ENCODE peak calls at places on chromosomes 7 and 10, in four cellular contexts. M, U, N and F are unnamed samples.

GRCh38 chr10:111865550-111865949 is 318.0 kb downstream of the GPAM start:
- DNase-seq in M (no peak), U (no peak), N (no peak), F (no peak)

GRCh38 chr7:82430518-82431465 is 12.8 kb downstream of the CACNA2D1 start:
- DNase-seq in M (no peak), U (no peak), N (no peak), F (no peak)

GRCh38 chr10:21533577-21534475 is at the start of gene MLLT10:
- DNase-seq in M (peak; percentile 79), U (peak; percentile 88), N (peak; percentile 94), F (peak; percentile 95)

GRCh38 chr10:71981024-71981867 is 17.1 kb downstream of the CHST3 start:
- DNase-seq in M (peak; percentile 44), U (no peak), N (peak; percentile 90), F (no peak)

GRCh38 chr7:414681-415560 is 104.7 kb downstream of the PDGFA start:
- DNase-seq in M (no peak), U (no peak), N (no peak), F (peak; percentile 9)

GRCh38 chr7:40536406-40536805 is 401.6 kb downstream of the SUGCT start:
- DNase-seq in M (no peak), U (no peak), N (no peak), F (no peak)

GRCh38 chr10:1498746-1499343 is 238.5 kb downstream of the ADARB2 start:
- DNase-seq in M (no peak), U (no peak), N (no peak), F (no peak)

GRCh38 chr7:148058092-148058491 is 532.5 kb upstream of the C7orf33 start:
- DNase-seq in M (no peak), U (no peak), N (no peak), F (no peak)

GRCh38 chr7:26198781-26199169 is 1.8 kb downstream of the HNRNPA2B1 start:
- DNase-seq in M (no peak), U (no peak), N (no peak), F (no peak)

GRCh38 chr7:45670717-45671116 is 96.5 kb downstream of the ADCY1 start:
- DNase-seq in M (no peak), U (no peak), N (no peak), F (no peak)

GRCh38 chr7:2205036-2205780 is 27.5 kb downstream of the MAD1L1 start:
- DNase-seq in M (no peak), U (no peak), N (no peak), F (peak; percentile 5)

GRCh38 chr7:29976673-29977072 is 12.9 kb downstream of the SCRN1 start:
- DNase-seq in M (no peak), U (no peak), N (no peak), F (no peak)

GRCh38 chr7:22193361-22194016 is 163.5 kb downstream of the RAPGEF5 start:
- DNase-seq in M (no peak), U (no peak), N (no peak), F (peak; percentile 63)

GRCh38 chr7:99008181-99008631 is 129.9 kb downstream of the TRRAP start:
- DNase-seq in M (no peak), U (no peak), N (no peak), F (no peak)

GRCh38 chr10:18542832-18543231 is 108.6 kb downstream of the NSUN6 start:
- DNase-seq in M (no peak), U (no peak), N (peak; percentile 35), F (no peak)

GRCh38 chr7:82615527-82615926 is 171.9 kb upstream of the CACNA2D1 start:
- DNase-seq in M (no peak), U (no peak), N (no peak), F (no peak)

GRCh38 chr7:132211971-132212370 is 364.3 kb downstream of the PLXNA4 start:
- DNase-seq in M (no peak), U (no peak), N (no peak), F (no peak)

GRCh38 chr7:111561659-111561908 is 708 bp downstream of the IMMP2L start:
- DNase-seq in M (no peak), U (no peak), N (no peak), F (no peak)

GRCh38 chr10:89670926-89671325 is 25.9 kb upstream of the PANK1 start:
- DNase-seq in M (no peak), U (no peak), N (no peak), F (no peak)

GRCh38 chr10:26391701-26392695 is 46.1 kb upstream of the APBB1IP start:
- DNase-seq in M (no peak), U (no peak), N (no peak), F (peak; percentile 51)

GRCh38 chr10:82161264-82161663 is 286.3 kb downstream of the NRG3 start:
- DNase-seq in M (no peak), U (no peak), N (no peak), F (no peak)

GRCh38 chr10:28910960-28911359 is 233.6 kb downstream of the BAMBI start:
- DNase-seq in M (no peak), U (no peak), N (no peak), F (no peak)

GRCh38 chr7:88306590-88307048 is at the start of gene STEAP4:
- DNase-seq in M (no peak), U (no peak), N (no peak), F (peak; percentile 71)

GRCh38 chr10:58517071-58517470 is 4.4 kb downstream of the BICC1 start:
- DNase-seq in M (no peak), U (no peak), N (no peak), F (no peak)

GRCh38 chr10:17229016-17229716 is 1.1 kb downstream of the VIM start:
- DNase-seq in M (no peak), U (peak; percentile 69), N (no peak), F (peak; percentile 34)

GRCh38 chr7:137390076-137390475 is 46.5 kb upstream of the PTN start:
- DNase-seq in M (no peak), U (no peak), N (no peak), F (no peak)

GRCh38 chr7:73986158-73986631 is 41.8 kb upstream of the ELN start:
- DNase-seq in M (no peak), U (no peak), N (no peak), F (no peak)

GRCh38 chr7:120272261-120272895 is 597 bp upstream of the KCND2 start:
- DNase-seq in M (peak; percentile 27), U (peak; percentile 69), N (peak; percentile 22), F (peak; percentile 34)

GRCh38 chr7:33771422-33771821 is 133.9 kb upstream of the BMPER start:
- DNase-seq in M (no peak), U (no peak), N (no peak), F (no peak)

GRCh38 chr10:119177708-119178370 is 773 bp downstream of the PRDX3 start:
- DNase-seq in M (no peak), U (no peak), N (peak; percentile 77), F (no peak)

GRCh38 chr10:102776779-102777417 is 33.1 kb downstream of the WBP1L start:
- DNase-seq in M (no peak), U (peak; percentile 73), N (peak; percentile 85), F (peak; percentile 66)

GRCh38 chr10:32650246-32650655 is 204.3 kb downstream of the CCDC7 start:
- DNase-seq in M (peak; percentile 30), U (no peak), N (no peak), F (no peak)

GRCh38 chr10:110429301-110429700 is 68.4 kb upstream of the DUSP5 start:
- DNase-seq in M (no peak), U (no peak), N (no peak), F (peak; percentile 1)

GRCh38 chr10:110426294-110427153 is 71.2 kb upstream of the DUSP5 start:
- DNase-seq in M (no peak), U (no peak), N (no peak), F (no peak)

GRCh38 chr10:110423650-110424049 is 74.1 kb upstream of the DUSP5 start:
- DNase-seq in M (no peak), U (no peak), N (no peak), F (no peak)

GRCh38 chr10:110422548-110422947 is 75.2 kb upstream of the DUSP5 start:
- DNase-seq in M (no peak), U (no peak), N (no peak), F (no peak)

DNA sequence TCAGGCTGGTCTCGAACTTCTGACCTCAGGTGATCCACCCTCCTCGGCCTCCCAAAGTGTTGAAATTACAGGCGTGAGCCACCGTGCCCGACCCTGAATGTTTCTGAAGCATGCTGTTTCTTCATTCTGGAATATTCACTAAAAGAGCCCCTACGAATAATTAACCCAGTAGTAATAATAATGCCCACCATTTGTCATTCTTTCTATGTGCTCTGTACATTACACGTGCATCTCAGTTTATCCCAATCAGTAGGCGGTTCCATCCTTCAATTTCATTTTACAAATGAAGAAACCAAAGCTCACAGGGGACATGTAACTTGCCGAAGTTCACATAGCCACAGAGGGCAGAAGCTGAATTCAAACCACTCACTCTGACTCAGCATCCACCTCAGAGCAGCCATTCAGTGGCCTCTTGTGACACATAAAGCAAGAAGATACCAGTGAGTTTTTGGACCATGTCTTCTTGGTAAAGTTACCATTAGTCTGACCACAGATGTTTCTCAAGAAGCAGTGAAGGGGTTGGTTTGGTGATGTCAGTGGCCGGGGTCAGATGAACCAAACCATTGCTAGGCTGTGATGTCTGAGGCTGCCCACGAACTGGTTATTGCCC is 71.9 kb upstream of the DUSP5 start:
- DNase-seq in M (peak; percentile 89), U (no peak), N (peak; percentile 20), F (no peak)
- TF ChIP-seq SP1 in M (no peak), U (no peak), N (no peak), F (no peak)

GRCh38 chr10:14325325-14325955 is 5.3 kb downstream of the FRMD4A start:
- DNase-seq in M (no peak), U (peak; percentile 62), N (peak; percentile 24), F (peak; percentile 89)
- TF ChIP-seq CBFB in M (no peak), U (no peak), N (no peak), F (no peak)

DNA sequence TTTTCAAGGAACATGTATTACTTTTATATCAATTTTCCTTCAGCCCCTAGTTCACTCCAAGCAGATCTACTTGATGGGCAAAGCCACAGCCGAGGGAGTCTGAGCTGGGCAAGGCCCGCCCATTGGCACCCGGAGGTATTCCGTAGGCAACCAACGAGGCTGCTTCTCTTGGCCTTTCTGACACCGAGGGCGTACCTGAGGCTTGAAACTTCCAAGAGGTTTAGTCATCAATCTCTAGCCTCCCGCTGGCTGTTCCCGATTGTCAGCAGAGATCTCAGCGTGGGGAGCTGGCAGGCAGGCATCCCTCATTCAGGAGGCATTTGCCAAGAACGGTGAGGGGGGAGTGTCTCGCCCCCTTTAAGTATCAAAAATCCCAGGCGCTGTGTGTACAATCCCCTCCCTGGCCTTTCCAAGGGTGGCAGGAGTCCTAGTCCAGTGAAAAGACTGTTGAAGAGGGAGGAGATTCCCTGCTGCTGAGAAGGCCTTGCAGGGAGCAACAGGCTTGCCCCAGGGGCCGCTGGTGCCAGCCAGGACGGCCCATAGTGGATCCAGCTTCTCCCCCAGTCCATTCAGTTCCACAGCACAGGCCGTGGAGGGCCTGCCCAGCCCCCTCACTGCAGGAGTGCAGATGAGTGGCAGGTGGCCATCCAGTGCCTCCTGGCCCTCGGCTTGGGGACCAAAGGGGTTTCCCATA is 39.8 kb downstream of the OAT start:
- DNase-seq in M (no peak), U (no peak), N (no peak), F (no peak)
- TF ChIP-seq SP1 in M (no peak), U (no peak), N (no peak), F (no peak)

GRCh38 chr10:42933454-42934340 is 143.2 kb upstream of the RET start:
- DNase-seq in M (no peak), U (no peak), N (no peak), F (peak; percentile 41)
- TF ChIP-seq CBFB in M (no peak), U (no peak), N (no peak), F (no peak)